ENCODE peak calls at places on chromosomes 13 and 19, in six cellular contexts. One of them, this sample, is unnamed.

GRCh38 chr13:98496239-98496668 is 80.7 kb downstream of the STK24 start:
- DNase-seq in kidney: no peak
- DNase-seq in stomach: no peak
- DNase-seq in CD4-positive, alpha-beta T cell: no peak
- DNase-seq in brain microvascular endothelial cell: no peak
- DNase-seq in AG04450: no peak
- DNase-seq in this sample: no peak

GRCh38 chr19:15210323-15210774 is 9.6 kb upstream of the NOTCH3 start:
- DNase-seq in CD4-positive, alpha-beta T cell: no peak
- DNase-seq in kidney: no peak
- DNase-seq in brain microvascular endothelial cell: peak
- DNase-seq in AG04450: no peak
- DNase-seq in stomach: no peak
- DNase-seq in this sample: no peak

GRCh38 chr13:109412232-109412935 is 374.0 kb downstream of the IRS2 start:
- DNase-seq in stomach: peak
- DNase-seq in kidney: no peak
- DNase-seq in AG04450: no peak
- DNase-seq in CD4-positive, alpha-beta T cell: no peak
- DNase-seq in brain microvascular endothelial cell: peak
- DNase-seq in this sample: no peak

GRCh38 chr19:10979950-10980349 is 19.1 kb downstream of the SMARCA4 start:
- DNase-seq in CD4-positive, alpha-beta T cell: no peak
- DNase-seq in stomach: no peak
- DNase-seq in AG04450: no peak
- DNase-seq in brain microvascular endothelial cell: no peak
- DNase-seq in kidney: no peak
- DNase-seq in this sample: no peak

GRCh38 chr19:10828981-10829821 is 6.8 kb downstream of the TMED1 start:
- DNase-seq in CD4-positive, alpha-beta T cell: no peak
- DNase-seq in kidney: peak
- DNase-seq in stomach: no peak
- DNase-seq in AG04450: no peak
- DNase-seq in brain microvascular endothelial cell: no peak
- DNase-seq in this sample: no peak

GRCh38 chr13:41962994-41963393 is 2.1 kb upstream of the VWA8 start:
- DNase-seq in stomach: no peak
- DNase-seq in AG04450: no peak
- DNase-seq in CD4-positive, alpha-beta T cell: no peak
- DNase-seq in brain microvascular endothelial cell: no peak
- DNase-seq in kidney: no peak
- DNase-seq in this sample: no peak

GRCh38 chr13:43804461-43805070 is 17.8 kb upstream of the ENOX1 start:
- DNase-seq in AG04450: peak
- DNase-seq in stomach: no peak
- DNase-seq in kidney: no peak
- DNase-seq in brain microvascular endothelial cell: peak
- DNase-seq in CD4-positive, alpha-beta T cell: no peak
- DNase-seq in this sample: no peak

GRCh38 chr19:7808108-7808507 is 21.9 kb upstream of the EVI5L start:
- DNase-seq in stomach: no peak
- DNase-seq in AG04450: no peak
- DNase-seq in CD4-positive, alpha-beta T cell: no peak
- DNase-seq in kidney: no peak
- DNase-seq in brain microvascular endothelial cell: no peak
- DNase-seq in this sample: no peak

GRCh38 chr13:52949044-52949443 is 79.6 kb upstream of the OLFM4 start:
- DNase-seq in kidney: no peak
- DNase-seq in brain microvascular endothelial cell: no peak
- DNase-seq in AG04450: no peak
- DNase-seq in CD4-positive, alpha-beta T cell: no peak
- DNase-seq in stomach: no peak
- DNase-seq in this sample: no peak

GRCh38 chr13:106599875-106600797 is 32.2 kb upstream of the ARGLU1 start:
- DNase-seq in kidney: no peak
- DNase-seq in brain microvascular endothelial cell: peak
- DNase-seq in stomach: no peak
- DNase-seq in CD4-positive, alpha-beta T cell: no peak
- DNase-seq in AG04450: peak
- DNase-seq in this sample: no peak

GRCh38 chr19:18737954-18738351 is 53.2 kb downstream of the COMP start:
- DNase-seq in brain microvascular endothelial cell: no peak
- DNase-seq in AG04450: no peak
- DNase-seq in stomach: peak
- DNase-seq in kidney: no peak
- DNase-seq in CD4-positive, alpha-beta T cell: no peak
- DNase-seq in this sample: no peak

GRCh38 chr13:48909088-48909389 is 66.7 kb upstream of the FNDC3A start:
- DNase-seq in brain microvascular endothelial cell: no peak
- DNase-seq in stomach: no peak
- DNase-seq in CD4-positive, alpha-beta T cell: no peak
- DNase-seq in kidney: no peak
- DNase-seq in AG04450: no peak
- DNase-seq in this sample: no peak

GRCh38 chr13:77565635-77566034 is 30.1 kb downstream of the SCEL start:
- DNase-seq in AG04450: no peak
- DNase-seq in brain microvascular endothelial cell: peak
- DNase-seq in kidney: no peak
- DNase-seq in stomach: no peak
- DNase-seq in CD4-positive, alpha-beta T cell: no peak
- DNase-seq in this sample: no peak

GRCh38 chr19:5897189-5897969 is 6.2 kb downstream of the NDUFA11 start:
- DNase-seq in CD4-positive, alpha-beta T cell: no peak
- DNase-seq in stomach: no peak
- DNase-seq in brain microvascular endothelial cell: no peak
- DNase-seq in kidney: no peak
- DNase-seq in AG04450: no peak
- DNase-seq in this sample: no peak
- TF ChIP-seq CTCF in CD4-positive, alpha-beta T cell: no peak
- TF ChIP-seq CTCF in stomach: no peak
- TF ChIP-seq CTCF in brain microvascular endothelial cell: peak
- TF ChIP-seq CTCF in kidney: no peak
- TF ChIP-seq CTCF in AG04450: no peak
- TF ChIP-seq CTCF in this sample: peak

DNA sequence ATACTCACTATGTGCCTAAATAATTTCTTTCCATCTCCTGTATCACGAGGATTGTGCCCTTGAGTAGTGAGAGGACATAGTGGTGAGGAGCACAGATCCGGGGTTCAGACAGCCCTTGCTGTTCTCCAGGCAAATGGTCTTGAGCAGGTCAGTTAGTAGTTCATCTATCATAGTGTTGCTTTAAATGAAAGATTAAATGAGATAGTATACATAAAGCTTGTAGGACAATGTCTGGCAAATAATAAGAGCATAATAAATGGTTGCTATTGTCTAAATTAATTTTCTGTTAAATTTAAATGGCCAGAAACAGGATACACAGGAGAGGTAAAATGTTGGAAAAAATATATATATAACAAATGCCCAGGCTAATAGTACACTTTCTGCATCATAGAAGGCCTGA is 23.4 kb downstream of the FAM124A start:
- DNase-seq in brain microvascular endothelial cell: no peak
- DNase-seq in stomach: no peak
- DNase-seq in AG04450: no peak
- DNase-seq in CD4-positive, alpha-beta T cell: no peak
- DNase-seq in kidney: no peak
- DNase-seq in this sample: no peak
- H3K27ac ChIP-seq in brain microvascular endothelial cell: no peak
- H3K27ac ChIP-seq in stomach: peak
- H3K27ac ChIP-seq in AG04450: no peak
- H3K27ac ChIP-seq in CD4-positive, alpha-beta T cell: no peak
- H3K27ac ChIP-seq in kidney: no peak
- H3K27ac ChIP-seq in this sample: peak

GRCh38 chr13:24887759-24888158 is 123.8 kb downstream of the RNF17 start:
- DNase-seq in AG04450: no peak
- DNase-seq in kidney: no peak
- DNase-seq in stomach: no peak
- DNase-seq in brain microvascular endothelial cell: no peak
- DNase-seq in CD4-positive, alpha-beta T cell: no peak
- DNase-seq in this sample: no peak

GRCh38 chr13:24888291-24888931 is 124.4 kb downstream of the RNF17 start:
- DNase-seq in CD4-positive, alpha-beta T cell: no peak
- DNase-seq in kidney: no peak
- DNase-seq in AG04450: no peak
- DNase-seq in brain microvascular endothelial cell: no peak
- DNase-seq in stomach: no peak
- DNase-seq in this sample: no peak

GRCh38 chr13:24877531-24877930 is 113.6 kb downstream of the RNF17 start:
- DNase-seq in CD4-positive, alpha-beta T cell: no peak
- DNase-seq in kidney: no peak
- DNase-seq in stomach: no peak
- DNase-seq in brain microvascular endothelial cell: no peak
- DNase-seq in AG04450: no peak
- DNase-seq in this sample: no peak

GRCh38 chr13:24878340-24878739 is 114.4 kb downstream of the RNF17 start:
- DNase-seq in brain microvascular endothelial cell: no peak
- DNase-seq in AG04450: no peak
- DNase-seq in kidney: no peak
- DNase-seq in stomach: no peak
- DNase-seq in CD4-positive, alpha-beta T cell: no peak
- DNase-seq in this sample: no peak

DNA sequence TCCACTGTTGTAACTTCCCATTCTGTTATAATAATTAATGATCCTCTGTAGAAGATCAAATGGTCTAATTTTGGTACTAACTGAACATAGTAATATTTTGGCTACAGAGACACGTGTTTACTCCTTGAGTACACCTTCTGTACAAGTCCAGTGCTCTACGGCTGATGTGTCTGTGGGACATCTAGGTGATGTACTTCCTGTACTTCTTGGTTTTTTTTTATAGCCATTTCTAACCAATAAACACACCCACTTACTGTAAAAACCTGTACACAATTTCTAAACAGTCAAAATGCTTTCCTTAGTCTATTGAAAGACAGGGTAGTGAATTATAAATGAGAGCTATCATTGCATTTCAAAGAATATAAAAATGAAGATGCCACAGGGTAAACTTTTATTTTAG is 118.7 kb downstream of the RNF17 start:
- DNase-seq in brain microvascular endothelial cell: no peak
- DNase-seq in CD4-positive, alpha-beta T cell: no peak
- DNase-seq in stomach: no peak
- DNase-seq in AG04450: no peak
- DNase-seq in kidney: no peak
- DNase-seq in this sample: no peak
- TF ChIP-seq CTCF in brain microvascular endothelial cell: no peak
- TF ChIP-seq CTCF in CD4-positive, alpha-beta T cell: no peak
- TF ChIP-seq CTCF in stomach: no peak
- TF ChIP-seq CTCF in AG04450: no peak
- TF ChIP-seq CTCF in kidney: no peak
- TF ChIP-seq CTCF in this sample: no peak

GRCh38 chr13:95707035-95707434 is 30.1 kb downstream of the DNAJC3 start:
- DNase-seq in CD4-positive, alpha-beta T cell: no peak
- DNase-seq in AG04450: no peak
- DNase-seq in kidney: no peak
- DNase-seq in stomach: no peak
- DNase-seq in brain microvascular endothelial cell: no peak
- DNase-seq in this sample: no peak
- H3K27ac ChIP-seq in CD4-positive, alpha-beta T cell: no peak
- H3K27ac ChIP-seq in AG04450: no peak
- H3K27ac ChIP-seq in kidney: no peak
- H3K27ac ChIP-seq in stomach: no peak
- H3K27ac ChIP-seq in brain microvascular endothelial cell: no peak
- H3K27ac ChIP-seq in this sample: no peak

GRCh38 chr19:16470911-16471811 is 609 bp downstream of the EPS15L1 start:
- DNase-seq in AG04450: no peak
- DNase-seq in kidney: peak
- DNase-seq in CD4-positive, alpha-beta T cell: no peak
- DNase-seq in stomach: no peak
- DNase-seq in brain microvascular endothelial cell: no peak
- DNase-seq in this sample: no peak

GRCh38 chr19:16477311-16477710 is 5.5 kb upstream of the EPS15L1 start:
- DNase-seq in kidney: no peak
- DNase-seq in AG04450: no peak
- DNase-seq in stomach: no peak
- DNase-seq in brain microvascular endothelial cell: no peak
- DNase-seq in CD4-positive, alpha-beta T cell: no peak
- DNase-seq in this sample: no peak

GRCh38 chr19:16473875-16474397 is 2.2 kb upstream of the EPS15L1 start:
- DNase-seq in brain microvascular endothelial cell: no peak
- DNase-seq in kidney: no peak
- DNase-seq in AG04450: no peak
- DNase-seq in CD4-positive, alpha-beta T cell: no peak
- DNase-seq in stomach: peak
- DNase-seq in this sample: no peak

GRCh38 chr19:16472992-16473391 is 1.2 kb upstream of the EPS15L1 start:
- DNase-seq in CD4-positive, alpha-beta T cell: no peak
- DNase-seq in brain microvascular endothelial cell: no peak
- DNase-seq in kidney: no peak
- DNase-seq in AG04450: no peak
- DNase-seq in stomach: no peak
- DNase-seq in this sample: no peak

GRCh38 chr19:16476401-16476800 is 4.6 kb upstream of the EPS15L1 start:
- DNase-seq in kidney: no peak
- DNase-seq in CD4-positive, alpha-beta T cell: no peak
- DNase-seq in AG04450: no peak
- DNase-seq in brain microvascular endothelial cell: no peak
- DNase-seq in stomach: no peak
- DNase-seq in this sample: no peak
- TF ChIP-seq CTCF in kidney: no peak
- TF ChIP-seq CTCF in CD4-positive, alpha-beta T cell: no peak
- TF ChIP-seq CTCF in AG04450: no peak
- TF ChIP-seq CTCF in brain microvascular endothelial cell: no peak
- TF ChIP-seq CTCF in stomach: no peak
- TF ChIP-seq CTCF in this sample: no peak

GRCh38 chr19:54206030-54206830 is 5.6 kb downstream of the RPS9 start:
- DNase-seq in brain microvascular endothelial cell: no peak
- DNase-seq in stomach: no peak
- DNase-seq in AG04450: no peak
- DNase-seq in kidney: peak
- DNase-seq in CD4-positive, alpha-beta T cell: no peak
- DNase-seq in this sample: no peak
- H3K27ac ChIP-seq in brain microvascular endothelial cell: no peak
- H3K27ac ChIP-seq in stomach: peak
- H3K27ac ChIP-seq in AG04450: no peak
- H3K27ac ChIP-seq in kidney: peak
- H3K27ac ChIP-seq in CD4-positive, alpha-beta T cell: no peak
- H3K27ac ChIP-seq in this sample: no peak

DNA sequence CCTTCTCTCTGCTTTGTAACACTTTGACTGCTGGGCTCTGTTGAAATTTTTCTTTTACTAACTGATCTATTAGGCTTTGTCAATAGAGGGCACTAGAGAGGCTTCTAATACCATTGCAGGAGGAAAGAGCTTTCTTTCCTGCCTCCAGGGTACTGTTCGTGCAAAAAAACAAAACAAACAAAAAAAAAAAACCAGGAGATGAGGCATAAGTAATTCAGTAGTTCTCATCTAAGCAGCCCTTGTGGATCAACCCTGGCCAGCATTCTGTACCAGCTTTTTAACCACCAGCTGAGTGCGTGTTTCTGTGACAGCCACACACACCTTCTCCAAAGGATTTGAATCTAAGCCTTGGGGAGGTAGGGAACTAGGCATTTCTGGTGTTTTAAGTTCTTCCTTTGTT is 1707.6 kb upstream of the SLC10A2 start:
- DNase-seq in AG04450: peak
- DNase-seq in kidney: no peak
- DNase-seq in brain microvascular endothelial cell: peak
- DNase-seq in stomach: no peak
- DNase-seq in CD4-positive, alpha-beta T cell: no peak
- DNase-seq in this sample: no peak
- TF ChIP-seq CTCF in AG04450: peak
- TF ChIP-seq CTCF in kidney: peak
- TF ChIP-seq CTCF in brain microvascular endothelial cell: peak
- TF ChIP-seq CTCF in stomach: no peak
- TF ChIP-seq CTCF in CD4-positive, alpha-beta T cell: peak
- TF ChIP-seq CTCF in this sample: peak

GRCh38 chr19:46620716-46621115 is 4.2 kb downstream of the PTGIR start:
- DNase-seq in kidney: no peak
- DNase-seq in CD4-positive, alpha-beta T cell: no peak
- DNase-seq in stomach: no peak
- DNase-seq in AG04450: no peak
- DNase-seq in brain microvascular endothelial cell: peak
- DNase-seq in this sample: no peak
- H3K27ac ChIP-seq in kidney: peak
- H3K27ac ChIP-seq in CD4-positive, alpha-beta T cell: peak
- H3K27ac ChIP-seq in stomach: peak
- H3K27ac ChIP-seq in AG04450: peak
- H3K27ac ChIP-seq in brain microvascular endothelial cell: no peak
- H3K27ac ChIP-seq in this sample: peak